ENCODE peak calls at places on chromosomes 2 and 18, in seven cellular contexts. Y is mesenchymal stem cell, L is DND-41, N is IMR-90, U is neural progenitor cell, R is mesendoderm, P is GM23248. C is an unnamed sample.

GRCh38 chr2:199979841-199980628 is 24.7 kb downstream of the MAIP1 start:
- DNase-seq in Y (peak; percentile 81), L (peak; percentile 71), U (peak; percentile 92), P (peak; percentile 90), N (peak; percentile 77), R (peak; percentile 91), C (peak; percentile 91)

GRCh38 chr2:23475036-23475435 is 90.1 kb downstream of the KLHL29 start:
- DNase-seq in N (no peak), Y (no peak), L (no peak), P (no peak), R (peak; percentile 85), U (peak; percentile 83), C (no peak)

GRCh38 chr2:201420442-201421113 is 30.7 kb downstream of the TRAK2 start:
- DNase-seq in Y (peak; percentile 53), P (peak; percentile 63), L (no peak), U (no peak), R (no peak), N (peak; percentile 80), C (peak; percentile 82)

GRCh38 chr2:76867854-76868253 is 654.3 kb downstream of the LRRTM4 start:
- DNase-seq in Y (peak; percentile 90), N (peak; percentile 76), R (peak; percentile 41), U (no peak), P (peak; percentile 45), L (no peak), C (peak; percentile 74)

GRCh38 chr2:175111200-175111657 is 56.8 kb downstream of the ATF2 start:
- DNase-seq in L (no peak), N (peak; percentile 49), P (peak; percentile 57), U (peak; percentile 33), Y (peak; percentile 75), R (peak; percentile 64), C (peak; percentile 68)

GRCh38 chr18:43961713-43962112 is 684.4 kb upstream of the SYT4 start:
- DNase-seq in L (no peak), N (no peak), P (no peak), U (no peak), Y (no peak), R (no peak), C (no peak)

GRCh38 chr2:59233448-59233847 is 992.3 kb upstream of the FANCL start:
- DNase-seq in P (no peak), L (no peak), R (no peak), N (no peak), U (no peak), Y (no peak), C (no peak)

GRCh38 chr18:40962784-40963183 is 992.2 kb upstream of the PIK3C3 start:
- DNase-seq in Y (peak; percentile 19), U (no peak), L (no peak), P (peak; percentile 6), N (peak; percentile 7), R (no peak), C (no peak)

GRCh38 chr2:201707753-201708152 is 9.3 kb upstream of the MPP4 start:
- DNase-seq in U (no peak), R (no peak), P (peak; percentile 84), N (peak; percentile 66), Y (no peak), L (no peak), C (peak; percentile 62)

GRCh38 chr18:22999212-22999611 is 66.1 kb downstream of the RBBP8 start:
- DNase-seq in Y (no peak), P (peak; percentile 45), U (peak; percentile 1), L (no peak), R (peak; percentile 66), N (peak; percentile 53), C (no peak)

GRCh38 chr18:45343365-45343764 is 271.9 kb upstream of the SLC14A2 start:
- DNase-seq in Y (no peak), P (no peak), L (no peak), U (no peak), N (no peak), R (peak; percentile 56), C (no peak)

GRCh38 chr18:13543144-13543543 is 183.2 kb downstream of the FAM210A start:
- DNase-seq in Y (no peak), R (no peak), L (no peak), N (no peak), U (no peak), P (no peak), C (no peak)

GRCh38 chr2:160871096-160871495 is 289.1 kb upstream of the TANK start:
- DNase-seq in R (no peak), U (no peak), L (no peak), P (no peak), N (peak; percentile 5), Y (peak; percentile 10), C (peak; percentile 8)

GRCh38 chr18:10851824-10852225 is 297.5 kb downstream of the PIEZO2 start:
- DNase-seq in U (peak; percentile 62), P (peak; percentile 68), R (peak; percentile 61), N (peak; percentile 81), Y (peak; percentile 76), L (no peak), C (peak; percentile 45)

GRCh38 chr2:42975358-42975717 is 183.0 kb upstream of the HAAO start:
- DNase-seq in P (peak; percentile 35), L (no peak), R (no peak), N (no peak), U (no peak), Y (no peak), C (no peak)

GRCh38 chr2:241541564-241542277 is 16.8 kb upstream of the BOK start:
- DNase-seq in N (no peak), Y (no peak), U (peak; percentile 38), L (no peak), R (no peak), P (no peak), C (no peak)

GRCh38 chr2:71661782-71662181 is 208.4 kb downstream of the DYSF start:
- DNase-seq in Y (no peak), P (no peak), L (no peak), R (no peak), N (no peak), U (no peak), C (no peak)

GRCh38 chr2:48723125-48723524 is 32.4 kb downstream of the LHCGR start:
- DNase-seq in P (peak; percentile 96), U (no peak), R (peak; percentile 70), N (peak; percentile 94), Y (peak; percentile 62), L (no peak), C (peak; percentile 93)

GRCh38 chr2:60079562-60079961 is 473.9 kb downstream of the BCL11A start:
- DNase-seq in N (no peak), U (no peak), Y (no peak), R (no peak), P (no peak), L (no peak), C (no peak)

GRCh38 chr2:151609705-151610104 is 124.6 kb downstream of the NEB start:
- DNase-seq in P (no peak), R (no peak), N (no peak), L (no peak), U (no peak), Y (no peak), C (no peak)

DNA sequence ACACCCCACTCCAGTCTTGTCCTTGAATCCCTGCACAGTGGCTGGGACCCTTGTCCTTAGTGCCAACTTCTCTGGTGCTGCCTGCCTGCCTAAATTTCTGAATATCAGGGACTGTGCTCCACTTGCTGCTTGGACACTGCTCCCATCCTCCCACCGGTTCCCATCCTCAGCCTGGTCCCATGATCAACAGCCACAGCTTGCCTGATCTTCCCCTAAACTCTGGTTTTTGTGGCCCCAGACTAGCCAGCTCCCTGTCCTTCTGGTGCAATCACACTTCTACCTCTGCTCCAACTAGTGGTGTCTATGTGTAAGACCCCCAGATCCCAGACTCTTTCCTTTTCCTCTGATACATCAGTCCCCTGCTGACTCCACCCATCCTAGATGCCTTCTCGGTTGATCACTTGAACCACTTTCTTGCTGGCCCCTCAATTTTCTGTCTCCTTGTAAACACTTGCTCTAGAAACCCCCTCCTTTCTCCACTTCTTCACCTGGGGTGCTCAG is 37.2 kb upstream of the POLE4 start:
- DNase-seq in Y (no peak), U (no peak), P (no peak), L (no peak), R (peak; percentile 38), N (no peak), C (no peak)
- H3K4me1 ChIP-seq in Y (peaks cover 6% of the 10 kb centered on the region), U (peaks cover 12% of the 10 kb centered on the region), P (peaks cover 17% of the 10 kb centered on the region), L (no peaks in the 10 kb centered on the region), R (no peaks in the 10 kb centered on the region), N (peaks cover 11% of the 10 kb centered on the region), C (peaks cover 4% of the 10 kb centered on the region)

DNA sequence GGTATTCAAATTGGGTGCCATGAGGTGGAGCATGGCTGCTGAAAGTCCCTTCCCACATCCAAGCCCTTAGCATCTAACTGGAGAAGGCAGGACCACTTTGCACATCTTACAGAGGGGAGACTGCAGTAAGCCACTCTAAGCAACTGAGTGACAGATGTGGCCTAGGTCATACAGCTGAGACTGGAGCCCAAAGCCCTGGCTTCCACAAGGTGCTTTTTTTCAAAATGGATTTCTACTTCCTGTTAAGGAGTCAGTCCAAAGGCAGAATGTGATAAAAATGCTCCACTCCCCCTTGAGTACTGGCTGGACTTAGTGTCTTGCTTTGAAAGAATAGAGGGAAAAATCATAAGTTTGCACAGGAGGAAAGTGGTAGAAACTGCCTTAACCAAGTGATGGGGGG is 424.0 kb upstream of the SPRED2 start:
- DNase-seq in Y (no peak), U (no peak), N (no peak), P (no peak), R (no peak), L (no peak), C (no peak)
- H3K4me2 ChIP-seq in Y (no peak overlapping the region), U (no peak overlapping the region), N (no peak overlapping the region), P (no peak overlapping the region), R (no peak overlapping the region), L (no peak overlapping the region), C (no peak overlapping the region)

DNA sequence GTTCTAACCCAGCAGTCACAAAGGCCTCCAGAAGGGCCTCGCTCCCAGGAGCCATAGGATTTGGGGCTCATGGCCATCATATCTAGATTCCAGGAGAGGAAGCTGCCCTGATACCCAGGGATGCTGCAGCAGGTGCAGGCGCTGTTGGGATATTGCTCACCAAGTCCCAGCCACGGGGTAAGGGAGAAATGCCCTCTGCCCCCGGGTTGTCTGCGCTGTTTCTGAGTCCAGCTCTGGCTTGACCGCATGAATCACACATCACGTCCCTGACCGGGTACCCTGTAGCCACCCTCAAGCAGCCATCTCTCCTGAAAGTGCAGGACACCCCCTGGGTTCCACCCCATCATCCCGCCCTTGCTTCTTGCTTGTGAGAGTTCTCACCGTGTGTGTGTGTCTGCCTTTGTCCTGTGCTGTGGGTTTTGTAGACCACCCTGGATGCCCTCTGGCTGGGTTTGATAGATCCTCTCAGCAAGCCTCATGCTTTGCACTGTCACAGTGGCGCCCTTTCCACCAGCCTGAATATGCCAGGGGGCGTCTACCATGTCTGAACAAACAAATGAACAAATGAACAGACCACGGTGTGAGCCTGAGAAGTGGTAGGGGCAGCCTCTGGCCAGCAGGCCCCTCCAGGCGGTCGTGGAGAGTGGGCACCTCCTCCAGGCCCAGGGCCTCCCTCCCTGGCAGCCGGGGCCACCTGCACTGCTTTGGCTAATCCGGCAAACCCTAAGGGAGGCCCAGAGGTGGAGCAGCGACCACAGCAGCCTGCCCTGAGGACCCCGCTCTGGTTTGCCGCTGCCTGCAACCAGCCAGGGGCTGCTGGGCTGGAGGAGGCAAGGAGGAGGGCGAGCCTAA is 32.1 kb downstream of the ADRA2B start:
- DNase-seq in N (no peak), L (no peak), P (no peak), R (no peak), Y (no peak), U (no peak), C (no peak)
- H3K4me1 ChIP-seq in N (no peaks in the 10 kb centered on the region), L (no peaks in the 10 kb centered on the region), P (no peaks in the 10 kb centered on the region), R (no peaks in the 10 kb centered on the region), Y (peaks cover 2% of the 10 kb centered on the region), U (no peaks in the 10 kb centered on the region), C (no peaks in the 10 kb centered on the region)

GRCh38 chr2:15176604-15177003 is 384.5 kb downstream of the NBAS start:
- DNase-seq in R (no peak), Y (no peak), N (no peak), P (no peak), L (no peak), U (no peak), C (no peak)
- H3K4me2 ChIP-seq in R (no peak overlapping the region), Y (no peak overlapping the region), N (no peak overlapping the region), P (no peak overlapping the region), L (peak overlapping the region; percentile 39), U (no peak overlapping the region), C (no peak overlapping the region)

C was measured in fibroblast of lung.